ENCODE peak calls at places on chromosomes 7 and 10, in five cellular contexts. N is transverse colon, O is Panc1, P is astrocyte, Q is IMR-90. K is an unnamed sample.

GRCh38 chr10:131907679-131908078 is 6.9 kb downstream of the PPP2R2D start:
- DNase-seq in N (no peak), O (no peak), P (no peak), Q (no peak), K (no peak)

GRCh38 chr7:108503112-108504026 is 22.6 kb downstream of the PNPLA8 start:
- DNase-seq in N (no peak), O (no peak), P (no peak), Q (peak; percentile 56), K (no peak)

GRCh38 chr10:126012485-126012884 is 116.1 kb downstream of the FANK1 start:
- DNase-seq in N (no peak), O (no peak), P (peak; percentile 39), Q (peak; percentile 10), K (no peak)

GRCh38 chr7:46133076-46133475 is 212.0 kb upstream of the IGFBP3 start:
- DNase-seq in N (no peak), O (no peak), P (peak; percentile 75), Q (no peak), K (no peak)

GRCh38 chr10:79246209-79246581 is 101.1 kb upstream of the PPIF start:
- DNase-seq in N (no peak), O (no peak), P (no peak), Q (no peak), K (no peak)

GRCh38 chr7:137169282-137169698 is 174.2 kb downstream of the PTN start:
- DNase-seq in N (peak; percentile 34), O (peak; percentile 54), P (peak; percentile 71), Q (peak; percentile 85), K (no peak)

GRCh38 chr10:133100706-133101463 is 13.2 kb downstream of the ADGRA1 start:
- DNase-seq in N (no peak), O (no peak), P (no peak), Q (no peak), K (no peak)

GRCh38 chr7:33982425-33982786 is 77.1 kb downstream of the BMPER start:
- DNase-seq in N (no peak), O (no peak), P (peak; percentile 63), Q (peak; percentile 76), K (no peak)

GRCh38 chr10:76583711-76584161 is 1053.9 kb downstream of the KCNMA1 start:
- DNase-seq in N (no peak), O (peak; percentile 12), P (peak; percentile 91), Q (peak; percentile 90), K (peak; percentile 68)

GRCh38 chr10:15684768-15685167 is 35.0 kb downstream of the ITGA8 start:
- DNase-seq in N (no peak), O (no peak), P (no peak), Q (no peak), K (no peak)

GRCh38 chr7:92768501-92769360 is 67.6 kb downstream of the CDK6 start:
- DNase-seq in N (no peak), O (no peak), P (no peak), Q (peak; percentile 64), K (no peak)

GRCh38 chr7:38310601-38311057 is 37.2 kb upstream of the TARP start:
- DNase-seq in N (peak; percentile 26), O (no peak), P (no peak), Q (no peak), K (no peak)

GRCh38 chr7:30865821-30866220 is 45.8 kb upstream of the AQP1 start:
- DNase-seq in N (no peak), O (no peak), P (no peak), Q (no peak), K (no peak)

GRCh38 chr7:107471292-107472070 is 1.6 kb downstream of the GPR22 start:
- DNase-seq in N (no peak), O (no peak), P (no peak), Q (no peak), K (no peak)
- TF ChIP-seq CTCF in N (no peak), O (no peak), P (no peak), Q (no peak), K (no peak)

GRCh38 chr10:103440416-103440815 is 11.8 kb downstream of the CALHM2 start:
- DNase-seq in N (no peak), O (no peak), P (no peak), Q (no peak), K (no peak)

GRCh38 chr10:103442031-103442461 is 10.1 kb downstream of the CALHM2 start:
- DNase-seq in N (no peak), O (no peak), P (peak; percentile 62), Q (peak; percentile 55), K (no peak)

GRCh38 chr10:103441206-103441605 is 11.0 kb downstream of the CALHM2 start:
- DNase-seq in N (no peak), O (no peak), P (no peak), Q (no peak), K (no peak)

GRCh38 chr10:103439776-103440175 is 12.4 kb downstream of the CALHM2 start:
- DNase-seq in N (no peak), O (no peak), P (no peak), Q (no peak), K (no peak)

DNA sequence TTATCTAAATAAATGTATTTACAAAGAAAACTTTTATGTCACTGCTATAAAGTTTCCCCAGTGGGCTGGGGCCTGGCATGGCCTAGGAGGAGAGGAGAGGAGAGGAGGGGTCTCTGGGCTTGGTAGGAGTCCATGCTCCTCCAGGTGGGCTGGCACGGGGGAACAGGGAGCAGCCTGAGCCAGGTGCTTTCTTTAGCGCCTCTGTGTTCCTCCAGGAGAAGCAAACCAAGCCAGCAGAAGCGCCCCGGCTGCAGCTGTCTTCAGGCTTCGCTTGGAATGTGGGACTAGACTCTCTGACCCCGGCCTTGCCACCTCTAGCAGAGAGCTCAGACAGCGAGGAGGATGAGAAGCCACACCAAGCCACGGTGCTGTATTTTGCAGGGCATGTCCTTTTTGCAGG is 10.6 kb downstream of the CALHM2 start:
- DNase-seq in N (no peak), O (no peak), P (no peak), Q (no peak), K (no peak)
- H3K36me3 ChIP-seq in N (no peaks in the 10 kb centered on the region), O (peaks cover 46% of the 10 kb centered on the region), P (peaks cover 58% of the 10 kb centered on the region), Q (peaks cover 77% of the 10 kb centered on the region), K (peaks cover 2% of the 10 kb centered on the region)

GRCh38 chr7:4468320-4469102 is 213.6 kb upstream of the FOXK1 start:
- DNase-seq in N (no peak), O (no peak), P (no peak), Q (no peak), K (no peak)

GRCh38 chr7:4470246-4470645 is 211.8 kb upstream of the FOXK1 start:
- DNase-seq in N (no peak), O (no peak), P (no peak), Q (no peak), K (no peak)

GRCh38 chr7:4472739-4473138 is 209.4 kb upstream of the FOXK1 start:
- DNase-seq in N (no peak), O (no peak), P (no peak), Q (no peak), K (no peak)
- TF ChIP-seq CTCF in N (no peak), O (no peak), P (no peak), Q (no peak), K (no peak)

DNA sequence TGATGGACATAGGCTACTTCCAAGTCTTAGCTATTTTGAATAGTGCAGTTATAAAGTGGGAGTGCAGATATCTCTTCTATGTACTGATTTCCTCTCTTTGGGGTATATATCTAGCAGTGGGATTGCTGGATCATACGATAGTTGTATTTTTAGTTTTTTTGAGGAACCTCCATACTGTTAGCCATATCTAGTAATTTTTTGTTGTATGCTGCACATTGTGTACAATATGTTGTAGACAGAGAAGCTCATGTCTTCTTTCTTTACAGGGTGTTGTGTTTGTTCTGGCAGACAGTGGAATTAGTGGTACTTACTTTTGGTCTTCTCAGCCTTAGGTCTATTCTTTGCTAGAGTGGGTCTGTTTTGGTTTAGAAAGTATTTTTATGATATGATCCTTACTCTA is 13.7 kb upstream of the DIP2C start:
- DNase-seq in N (no peak), O (no peak), P (no peak), Q (no peak), K (no peak)
- H3K36me3 ChIP-seq in N (no peaks in the 10 kb centered on the region), O (no peaks in the 10 kb centered on the region), P (no peaks in the 10 kb centered on the region), Q (no peaks in the 10 kb centered on the region), K (no peaks in the 10 kb centered on the region)

GRCh38 chr7:47253650-47254080 is 328.2 kb downstream of the TNS3 start:
- DNase-seq in N (peak; percentile 28), O (no peak), P (peak; percentile 62), Q (peak; percentile 78), K (peak; percentile 31)
- TF ChIP-seq CTCF in N (no peak), O (no peak), P (no peak), Q (no peak), K (no peak)

DNA sequence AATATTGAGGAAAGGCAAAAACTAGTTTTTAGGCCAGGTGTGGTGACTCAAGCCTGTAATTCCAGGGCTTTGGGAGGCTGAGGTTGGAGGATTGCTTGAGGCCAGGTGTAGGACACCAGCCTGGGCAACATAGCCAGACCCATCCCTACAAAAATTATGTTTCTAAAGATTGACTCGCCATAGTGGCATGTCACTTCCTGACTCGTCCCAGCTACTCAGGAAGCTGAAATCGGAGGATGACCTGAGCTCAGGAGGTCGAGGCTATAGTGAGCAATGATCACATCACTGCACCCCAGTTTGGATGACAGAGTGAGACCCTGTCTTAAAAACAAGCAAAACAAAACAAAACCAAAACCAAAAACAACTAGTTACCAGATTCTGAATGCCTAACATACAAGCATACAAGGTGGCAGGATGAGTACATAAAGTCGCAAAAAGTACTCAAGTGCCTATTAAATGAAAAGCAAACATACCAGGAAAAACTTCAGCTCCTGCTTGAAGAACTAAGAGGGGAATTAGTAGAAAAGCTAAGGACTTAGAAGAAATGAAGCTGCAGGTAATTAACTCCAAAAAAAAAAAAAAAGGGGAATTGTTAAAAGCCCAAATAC is 14.1 kb downstream of the ZNF398 start:
- DNase-seq in N (no peak), O (no peak), P (no peak), Q (peak; percentile 59), K (no peak)
- H3K36me3 ChIP-seq in N (no peaks in the 10 kb centered on the region), O (peaks cover 9% of the 10 kb centered on the region), P (peaks cover 3% of the 10 kb centered on the region), Q (peaks cover 19% of the 10 kb centered on the region), K (peaks cover 1% of the 10 kb centered on the region)

GRCh38 chr10:129307141-129307540 is 159.9 kb upstream of the MGMT start:
- DNase-seq in N (no peak), O (no peak), P (no peak), Q (no peak), K (peak; percentile 26)
- TF ChIP-seq CTCF in N (no peak), O (no peak), P (no peak), Q (no peak), K (no peak)

DNA sequence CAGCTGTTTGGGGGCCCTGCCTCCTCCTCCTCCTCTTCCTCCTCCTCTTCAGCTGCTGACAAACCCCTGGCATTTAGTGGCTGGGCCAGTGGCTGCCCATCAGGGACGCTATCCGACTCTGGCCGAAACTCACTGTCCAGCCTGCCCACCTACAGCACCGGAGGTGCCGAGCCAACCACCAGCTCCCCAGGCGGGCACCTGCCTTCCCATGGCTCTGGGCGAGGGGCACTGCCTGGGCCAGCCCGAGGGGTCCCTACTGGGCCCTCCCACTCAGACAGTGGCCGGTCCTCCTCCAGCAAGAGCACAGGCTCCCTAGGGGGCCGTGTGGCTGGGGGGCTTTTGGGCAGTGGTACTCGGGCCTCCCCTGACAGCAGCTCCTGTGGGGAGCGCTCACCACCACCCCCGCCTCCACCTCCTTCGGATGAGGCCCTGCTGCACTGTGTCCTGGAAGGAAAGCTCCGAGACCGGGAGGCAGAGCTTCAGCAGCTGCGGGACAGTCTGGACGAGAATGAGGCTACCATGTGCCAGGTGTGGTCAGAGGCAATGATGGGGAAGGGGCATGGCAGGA is 4.1 kb downstream of the LZTS2 start:
- DNase-seq in N (no peak), O (no peak), P (no peak), Q (no peak), K (no peak)
- H3K36me3 ChIP-seq in N (no peaks in the 10 kb centered on the region), O (peaks cover 5% of the 10 kb centered on the region), P (peaks cover 10% of the 10 kb centered on the region), Q (peaks cover 47% of the 10 kb centered on the region), K (peaks cover 5% of the 10 kb centered on the region)